ENCODE peak calls at places on chromosomes 4 and X, in five cellular contexts. A is A549, K is GM12878, C is K562, O is HepG2. D is an unnamed sample.

GRCh38 chrX:16870861-16871584 is 861 bp upstream of the RBBP7 start:
- DNase-seq in O (no peak), K (no peak), A (no peak), C (no peak), D (peak; percentile 46)

GRCh38 chr4:23779839-23780238 is 110.0 kb downstream of the PPARGC1A start:
- DNase-seq in A (no peak), C (no peak), K (no peak), O (no peak), D (no peak)

GRCh38 chrX:109635151-109635550 is 10.2 kb upstream of the KCNE5 start:
- DNase-seq in C (peak; percentile 20), K (no peak), O (no peak), A (peak; percentile 3), D (peak; percentile 29)

GRCh38 chr4:107997001-107997788 is 7.5 kb downstream of the HADH start:
- DNase-seq in O (no peak), C (no peak), A (no peak), K (no peak), D (no peak)

GRCh38 chrX:15216280-15216679 is 53.6 kb downstream of the ASB9 start:
- DNase-seq in O (no peak), A (no peak), C (no peak), K (no peak), D (no peak)

GRCh38 chrX:134982748-134983147 is 8.0 kb upstream of the SMIM10 start:
- DNase-seq in C (no peak), O (no peak), A (no peak), K (no peak), D (no peak)

GRCh38 chrX:120797201-120797938 is 78.3 kb downstream of the CT47B1 start:
- DNase-seq in A (no peak), K (no peak), O (no peak), C (no peak), D (no peak)

GRCh38 chrX:38095971-38096529 is 89.7 kb downstream of the SYTL5 start:
- DNase-seq in O (no peak), K (no peak), A (peak; percentile 1), C (no peak), D (no peak)

GRCh38 chrX:45756562-45756961 is 555.9 kb upstream of the DIPK2B start:
- DNase-seq in C (no peak), A (no peak), O (no peak), K (no peak), D (no peak)

GRCh38 chrX:107731831-107732502 is 43.6 kb downstream of the TSC22D3 start:
- DNase-seq in K (no peak), A (peak; percentile 33), O (no peak), C (peak; percentile 72), D (peak; percentile 42)

GRCh38 chr4:152971053-152971452 is 34.9 kb downstream of the FHDC1 start:
- DNase-seq in A (no peak), C (no peak), O (no peak), K (no peak), D (no peak)

GRCh38 chr4:93788712-93789111 is 39.8 kb upstream of the ATOH1 start:
- DNase-seq in K (no peak), O (peak; percentile 7), C (peak; percentile 12), A (peak; percentile 1), D (peak; percentile 65)

GRCh38 chr4:25976780-25977179 is 62.8 kb downstream of the SMIM20 start:
- DNase-seq in K (no peak), O (no peak), C (no peak), A (no peak), D (peak; percentile 42)
- TF ChIP-seq JUNB in K (no peak), O (no peak), C (no peak), A (no peak), D (no peak)

GRCh38 chr4:138291431-138291830 is 49.3 kb upstream of the SLC7A11 start:
- DNase-seq in O (no peak), C (no peak), A (no peak), K (no peak), D (no peak)

DNA sequence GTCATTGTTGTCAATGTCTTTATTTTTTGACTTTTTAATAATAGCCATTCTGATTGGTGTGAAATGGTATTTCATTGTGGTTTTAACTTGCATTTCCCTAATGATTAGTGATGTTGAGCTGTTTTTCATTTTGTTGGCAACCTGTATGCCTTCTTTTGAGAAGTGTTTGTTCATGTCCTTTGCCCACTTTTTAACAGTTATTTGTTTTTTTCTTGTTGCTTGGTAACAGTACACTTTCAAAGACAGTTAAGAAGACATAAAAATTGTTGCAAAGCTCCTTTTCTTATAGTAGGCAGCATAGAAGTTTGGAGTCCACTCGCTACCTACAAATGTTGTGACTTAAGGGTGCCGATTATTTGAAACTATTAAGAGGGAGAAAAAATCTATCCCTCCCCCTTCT is 48.7 kb upstream of the SLC7A11 start:
- DNase-seq in O (no peak), C (no peak), A (no peak), K (no peak), D (no peak)
- TF ChIP-seq JUNB in O (no peak), C (no peak), A (no peak), K (no peak), D (no peak)

GRCh38 chr4:57119054-57119651 is 9.0 kb upstream of the IGFBP7 start:
- DNase-seq in O (no peak), K (no peak), C (no peak), A (no peak), D (no peak)

GRCh38 chr4:57127361-57127760 is 17.2 kb upstream of the IGFBP7 start:
- DNase-seq in C (no peak), O (no peak), K (no peak), A (no peak), D (no peak)

GRCh38 chr4:57124145-57124544 is 14.0 kb upstream of the IGFBP7 start:
- DNase-seq in C (no peak), K (no peak), O (no peak), A (no peak), D (no peak)

DNA sequence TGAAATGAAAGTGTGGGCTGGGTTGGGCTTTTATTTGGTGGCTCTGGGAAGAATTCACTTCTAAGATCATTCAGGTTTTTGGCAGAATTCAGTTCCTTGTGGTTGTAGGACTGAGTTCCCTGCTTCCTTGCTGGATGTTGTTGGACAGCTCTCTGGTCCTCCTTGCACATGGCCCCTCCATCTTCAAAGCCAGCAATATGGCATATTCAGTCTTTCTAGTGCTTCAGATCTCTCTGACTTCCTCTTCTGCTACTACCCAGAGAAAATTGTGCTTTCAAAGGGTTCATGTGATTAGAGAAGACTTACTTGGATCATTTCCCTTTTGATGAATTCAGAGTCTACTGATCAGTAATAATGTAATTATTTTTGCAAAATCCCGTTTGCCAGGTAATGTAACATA is 12.8 kb upstream of the IGFBP7 start:
- DNase-seq in O (no peak), K (no peak), C (no peak), A (no peak), D (no peak)
- TF ChIP-seq JUNB in O (no peak), K (no peak), C (no peak), A (no peak), D (no peak)

GRCh38 chrX:110759785-110760184 is 35.8 kb downstream of the CHRDL1 start:
- DNase-seq in A (no peak), C (no peak), O (no peak), K (no peak), D (no peak)
- TF ChIP-seq JUNB in A (no peak), C (no peak), O (no peak), K (no peak), D (no peak)

DNA sequence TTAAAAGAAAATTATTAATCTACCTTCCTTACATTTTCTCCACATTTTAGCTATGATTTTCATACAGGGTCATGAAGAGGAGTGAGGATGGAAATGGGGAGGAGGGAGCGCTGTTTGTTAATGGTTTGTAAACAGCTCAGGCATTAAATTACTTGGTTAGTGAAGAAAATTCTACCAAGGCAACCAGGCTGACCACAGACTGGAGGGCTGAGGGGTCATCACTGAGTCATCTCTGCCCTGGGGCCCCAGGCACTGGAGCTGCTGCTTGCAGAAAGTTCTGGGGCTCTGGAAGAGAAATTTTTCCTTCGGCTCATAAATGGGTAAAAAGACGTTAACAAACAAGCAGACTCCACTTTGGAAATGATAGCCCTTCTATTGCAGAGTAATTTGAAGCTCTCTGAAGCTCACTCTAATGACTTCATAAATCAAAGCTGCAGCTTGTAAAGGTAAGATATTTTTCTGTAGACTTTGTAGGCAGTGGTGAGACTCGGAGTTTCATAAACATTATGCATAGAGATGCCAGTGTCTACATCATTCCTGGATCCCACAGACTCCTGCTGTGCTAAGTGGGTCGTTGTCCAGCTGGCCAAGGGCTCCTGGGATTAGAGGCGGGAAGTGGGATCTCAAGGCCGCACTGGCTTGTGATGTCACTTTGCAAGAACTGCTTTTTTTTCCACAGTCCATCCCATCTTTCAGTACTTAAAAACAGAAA is 159.6 kb downstream of the PTTG2 start:
- DNase-seq in K (no peak), A (no peak), O (no peak), C (no peak), D (no peak)
- TF ChIP-seq JUNB in K (no peak), A (no peak), O (no peak), C (no peak), D (no peak)

DNA sequence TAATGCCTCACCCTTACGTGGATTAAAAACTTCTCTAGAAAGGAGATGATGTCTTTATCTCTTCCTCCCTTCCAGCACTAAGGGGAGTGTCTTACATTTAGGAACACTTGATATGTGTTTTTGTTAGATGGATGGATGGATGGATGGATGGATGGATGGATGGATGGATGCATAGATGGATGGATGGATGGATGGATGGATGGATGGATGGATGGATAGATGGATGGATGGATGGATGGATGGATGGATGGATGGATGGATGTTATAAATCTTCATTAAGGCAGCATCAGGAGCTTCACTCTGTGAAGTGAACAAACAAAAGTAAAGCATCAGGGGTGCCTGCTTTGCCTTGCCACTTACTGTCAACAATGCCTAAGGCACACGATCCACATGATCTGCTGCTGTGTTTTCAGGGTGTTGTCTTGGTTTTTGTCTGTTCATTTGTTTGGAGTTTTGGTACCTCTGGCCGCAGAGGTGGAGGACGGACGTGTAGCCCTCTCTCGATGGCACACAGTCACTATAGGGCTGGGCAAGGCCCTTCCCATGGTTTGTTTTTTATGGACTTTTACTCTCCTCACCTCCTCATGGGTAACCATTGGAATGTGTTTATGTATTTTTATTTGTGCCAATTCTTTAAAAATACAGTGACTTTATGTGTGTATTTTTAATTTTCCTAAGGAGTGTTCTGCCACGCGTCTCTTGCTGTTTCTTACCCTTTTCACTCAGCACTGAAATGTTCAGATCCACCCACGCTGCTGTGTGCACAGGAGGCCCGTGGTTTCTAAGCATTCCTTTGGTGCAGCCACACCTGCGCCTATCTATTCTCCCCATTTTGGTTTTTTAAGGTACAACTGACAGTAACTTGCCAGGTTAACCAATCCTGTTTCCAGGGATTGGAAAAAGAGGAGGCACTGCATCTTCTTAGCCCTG is 91.8 kb upstream of the ENPP6 start:
- DNase-seq in C (no peak), O (no peak), K (no peak), A (no peak), D (no peak)
- TF ChIP-seq JUNB in C (no peak), O (no peak), K (no peak), A (no peak), D (no peak)